ENCODE peak calls at places on chromosome 7, in four cellular contexts. K is activated CD4-positive, alpha-beta T cell treated with anti-CD3 and anti-CD28 coated beads, Interleukin-2, amount 10 ng/mL, durations not matched to agents 7 days and 5 days; J is G401; I is islet precursor cell. U is an unnamed sample.

GRCh38 chr7:1912472-1913289 is 242.6 kb downstream of the ELFN1 start:
- DNase-seq in K (no peak), I (no peak), J (no peak), U (no peak)

GRCh38 chr7:50393547-50394252 is 56.5 kb downstream of the FIGNL1 start:
- DNase-seq in I (no peak), K (peak), J (no peak), U (peak)

GRCh38 chr7:21946228-21946709 is 570 bp upstream of the CDCA7L start:
- DNase-seq in J (peak), K (no peak), I (no peak), U (no peak)

GRCh38 chr7:79386688-79387422 is 66.6 kb downstream of the MAGI2 start:
- DNase-seq in J (no peak), K (no peak), I (no peak), U (no peak)

GRCh38 chr7:30787476-30787875 is 16.3 kb downstream of the MINDY4 start:
- DNase-seq in I (peak), J (no peak), K (no peak), U (no peak)

GRCh38 chr7:47211467-47212121 is 370.3 kb downstream of the TNS3 start:
- DNase-seq in I (peak), K (no peak), J (no peak), U (peak)

GRCh38 chr7:48096273-48096672 is 7.2 kb downstream of the UPP1 start:
- DNase-seq in K (peak), J (no peak), I (peak), U (no peak)

GRCh38 chr7:3065724-3066143 is 22.1 kb upstream of the CARD11 start:
- DNase-seq in J (no peak), I (peak), K (peak), U (no peak)

GRCh38 chr7:158281441-158281840 is 306.2 kb downstream of the PTPRN2 start:
- DNase-seq in I (peak), K (no peak), J (no peak), U (no peak)

GRCh38 chr7:102891693-102892261 is 21.0 kb upstream of the LRRC17 start:
- DNase-seq in I (no peak), J (peak), K (no peak), U (no peak)

GRCh38 chr7:107505997-107506682 is 36.3 kb downstream of the GPR22 start:
- DNase-seq in I (no peak), J (no peak), K (no peak), U (no peak)

GRCh38 chr7:155764432-155764798 is 47.8 kb downstream of the SHH start:
- DNase-seq in I (no peak), J (no peak), K (peak), U (no peak)

GRCh38 chr7:18976715-18977466 is 140.5 kb downstream of the TWIST1 start:
- DNase-seq in I (no peak), J (no peak), K (no peak), U (no peak)

GRCh38 chr7:33185786-33186185 is 56.4 kb downstream of the BBS9 start:
- DNase-seq in J (peak), K (peak), I (no peak), U (peak)

GRCh38 chr7:29865526-29865925 is 59.2 kb downstream of the WIPF3 start:
- DNase-seq in J (no peak), I (no peak), K (no peak), U (no peak)

GRCh38 chr7:10537764-10538163 is 435.9 kb upstream of the PHF14 start:
- DNase-seq in K (no peak), I (no peak), J (no peak), U (peak)

GRCh38 chr7:106029941-106030340 is 66.9 kb downstream of the CDHR3 start:
- DNase-seq in J (no peak), I (no peak), K (no peak), U (no peak)

GRCh38 chr7:43763183-43763582 is 4.7 kb downstream of the BLVRA start:
- DNase-seq in I (no peak), J (no peak), K (no peak), U (no peak)

GRCh38 chr7:87448427-87448826 is 27.1 kb downstream of the ABCB4 start:
- DNase-seq in J (no peak), K (no peak), I (peak), U (no peak)

GRCh38 chr7:152850420-152850819 is 90.9 kb downstream of the ACTR3B start:
- DNase-seq in I (peak), K (no peak), J (no peak), U (no peak)

GRCh38 chr7:140924019-140924820 is 509 bp downstream of the BRAF start:
- DNase-seq in K (peak), J (peak), I (peak), U (peak)

GRCh38 chr7:153386581-153386980 is 627.0 kb downstream of the ACTR3B start:
- DNase-seq in K (no peak), I (no peak), J (no peak), U (no peak)

GRCh38 chr7:12069757-12070156 is 141.3 kb upstream of the TMEM106B start:
- DNase-seq in K (no peak), J (no peak), I (no peak), U (no peak)

GRCh38 chr7:99128076-99128950 is 15.6 kb downstream of the SMURF1 start:
- DNase-seq in K (no peak), J (no peak), I (no peak), U (no peak)

GRCh38 chr7:7996568-7996967 is 28.0 kb downstream of the GLCCI1 start:
- DNase-seq in I (peak), J (peak), K (no peak), U (peak)

GRCh38 chr7:1455955-1456354 is 3.3 kb downstream of the MICALL2 start:
- DNase-seq in I (no peak), J (no peak), K (no peak), U (no peak)

GRCh38 chr7:116632349-116632748 is 39.6 kb upstream of the MET start:
- DNase-seq in K (no peak), J (no peak), I (no peak), U (no peak)

GRCh38 chr7:2289621-2290020 is 24.6 kb downstream of the SNX8 start:
- DNase-seq in K (no peak), J (no peak), I (no peak), U (no peak)

GRCh38 chr7:144019457-144019856 is 19.3 kb downstream of the OR6B1 start:
- DNase-seq in J (no peak), I (peak), K (no peak), U (no peak)

GRCh38 chr7:105352922-105353668 is 35.6 kb downstream of the SRPK2 start:
- DNase-seq in J (no peak), K (no peak), I (no peak), U (no peak)

GRCh38 chr7:32901629-32902028 is 10.1 kb upstream of the KBTBD2 start:
- DNase-seq in J (no peak), I (no peak), K (no peak), U (no peak)

GRCh38 chr7:96547371-96547811 is 162.3 kb downstream of the SEM1 start:
- DNase-seq in K (no peak), I (peak), J (no peak), U (no peak)

GRCh38 chr7:141697211-141697871 is 4.6 kb downstream of the DENND11 start:
- DNase-seq in I (no peak), J (no peak), K (no peak), U (no peak)

GRCh38 chr7:37730489-37730888 is 46.9 kb downstream of the GPR141 start:
- DNase-seq in K (no peak), I (no peak), J (no peak), U (no peak)

GRCh38 chr7:44184221-44184873 is 4.9 kb downstream of the GCK start:
- DNase-seq in J (no peak), I (peak), K (no peak), U (no peak)

GRCh38 chr7:130386876-130387275 is 6.6 kb downstream of the CPA1 start:
- DNase-seq in J (no peak), I (no peak), K (no peak), U (no peak)